ENCODE peak calls at places on chromosomes 12 and 14, in eight cellular contexts. K is CD8-positive, alpha-beta T cell; P is natural killer cell; I is stomach; R is adrenal gland; Y is endothelial cell; J is fibroblast of lung; C is WTC11. D is an unnamed sample.

GRCh38 chr12:38324896-38325295 is 8.3 kb downstream of the ALG10B start:
- DNase-seq in K (no peak), P (no peak), I (no peak), R (no peak), Y (no peak), J (peak), C (no peak), D (no peak)

GRCh38 chr12:92537235-92537960 is 165.4 kb upstream of the PLEKHG7 start:
- DNase-seq in K (no peak), P (no peak), I (no peak), R (no peak), Y (no peak), J (peak), C (no peak), D (no peak)

GRCh38 chr14:41418851-41419250 is 187.8 kb upstream of the LRFN5 start:
- DNase-seq in K (no peak), P (no peak), I (no peak), R (no peak), Y (no peak), J (no peak), C (no peak), D (no peak)

GRCh38 chr14:61934385-61934784 is 172.2 kb downstream of the SNAPC1 start:
- DNase-seq in K (no peak), P (no peak), I (no peak), R (no peak), Y (no peak), J (peak), C (no peak), D (no peak)

GRCh38 chr12:105198961-105199360 is 37.0 kb downstream of the APPL2 start:
- DNase-seq in K (no peak), P (no peak), I (no peak), R (no peak), Y (no peak), J (no peak), C (no peak), D (no peak)

GRCh38 chr14:101476931-101477553 is 84.3 kb upstream of the DIO3 start:
- DNase-seq in K (no peak), P (no peak), I (peak), R (peak), Y (no peak), J (no peak), C (peak), D (peak)

GRCh38 chr14:51855234-51855633 is 5.2 kb upstream of the GNG2 start:
- DNase-seq in K (no peak), P (no peak), I (no peak), R (peak), Y (no peak), J (peak), C (no peak), D (no peak)

GRCh38 chr12:94650143-94651056 is at the start of gene TMCC3:
- DNase-seq in K (no peak), P (peak), I (peak), R (peak), Y (peak), J (peak), C (peak), D (no peak)

GRCh38 chr12:95318071-95318545 is 100.5 kb downstream of the VEZT start:
- DNase-seq in K (no peak), P (no peak), I (no peak), R (no peak), Y (no peak), J (peak), C (no peak), D (no peak)

GRCh38 chr12:6996040-6996441 is 22.2 kb downstream of the LPCAT3 start:
- DNase-seq in K (no peak), P (no peak), I (no peak), R (peak), Y (no peak), J (peak), C (no peak), D (no peak)

GRCh38 chr12:112013601-112014402 is 576 bp downstream of the ERP29 start:
- DNase-seq in K (peak), P (peak), I (peak), R (peak), Y (peak), J (peak), C (peak), D (peak)

GRCh38 chr12:108033091-108033490 is 96.0 kb upstream of the WSCD2 start:
- DNase-seq in K (no peak), P (no peak), I (no peak), R (no peak), Y (no peak), J (no peak), C (no peak), D (no peak)

GRCh38 chr12:64739778-64740177 is 19.4 kb downstream of the GNS start:
- DNase-seq in K (no peak), P (no peak), I (no peak), R (no peak), Y (no peak), J (peak), C (no peak), D (no peak)

GRCh38 chr14:99946652-99947489 is 118.4 kb upstream of the EVL start:
- DNase-seq in K (peak), P (peak), I (peak), R (no peak), Y (peak), J (no peak), C (peak), D (no peak)

GRCh38 chr12:103623716-103624115 is 36.6 kb downstream of the STAB2 start:
- DNase-seq in K (no peak), P (no peak), I (no peak), R (no peak), Y (no peak), J (no peak), C (no peak), D (no peak)

GRCh38 chr12:67702136-67702535 is 53.6 kb downstream of the DYRK2 start:
- DNase-seq in K (no peak), P (no peak), I (no peak), R (no peak), Y (no peak), J (no peak), C (no peak), D (no peak)

GRCh38 chr12:52248541-52249035 is 15.5 kb downstream of the KRT7 start:
- DNase-seq in K (no peak), P (no peak), I (peak), R (peak), Y (no peak), J (no peak), C (no peak), D (peak)

GRCh38 chr14:102451064-102451352 is 58.6 kb downstream of the ANKRD9 start:
- DNase-seq in K (no peak), P (no peak), I (no peak), R (no peak), Y (no peak), J (no peak), C (no peak), D (no peak)

GRCh38 chr14:66650491-66650911 is 142.6 kb downstream of the GPHN start:
- DNase-seq in K (no peak), P (no peak), I (no peak), R (no peak), Y (no peak), J (no peak), C (no peak), D (no peak)
- TF ChIP-seq CTCF in K (no peak), P (no peak), I (no peak), R (no peak), Y (no peak), J (no peak), C (no peak), D (no peak)

DNA sequence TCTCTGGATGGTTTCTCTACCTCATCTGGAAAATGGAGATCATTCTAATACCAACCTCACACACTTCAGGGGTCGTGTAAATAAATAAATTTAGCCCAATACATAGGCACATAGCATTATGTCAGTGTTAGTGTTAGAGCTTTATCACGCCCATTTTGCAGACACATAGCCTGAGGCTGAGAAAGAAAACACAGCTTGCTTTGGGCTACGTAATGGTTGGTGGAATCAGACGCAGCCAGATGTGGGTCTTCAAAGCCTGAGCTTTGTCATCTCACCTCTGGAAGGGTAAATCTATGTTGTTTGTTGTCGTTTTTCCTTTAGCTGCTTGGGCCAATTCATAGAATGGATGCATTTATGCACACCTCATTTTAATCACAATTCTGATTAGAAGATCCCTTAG is 191.6 kb downstream of the RBM19 start:
- DNase-seq in K (no peak), P (no peak), I (no peak), R (no peak), Y (no peak), J (no peak), C (no peak), D (no peak)
- TF ChIP-seq CTCF in K (no peak), P (no peak), I (no peak), R (no peak), Y (no peak), J (no peak), C (no peak), D (no peak)

GRCh38 chr12:98744692-98745091 is 99.6 kb downstream of the APAF1 start:
- DNase-seq in K (no peak), P (no peak), I (no peak), R (peak), Y (no peak), J (no peak), C (no peak), D (no peak)

GRCh38 chr12:98741229-98741614 is 96.1 kb downstream of the APAF1 start:
- DNase-seq in K (no peak), P (no peak), I (no peak), R (no peak), Y (no peak), J (peak), C (no peak), D (no peak)

GRCh38 chr12:98741615-98742265 is 96.7 kb downstream of the APAF1 start:
- DNase-seq in K (no peak), P (no peak), I (no peak), R (no peak), Y (no peak), J (no peak), C (no peak), D (no peak)

GRCh38 chr12:98745578-98746391 is 100.7 kb downstream of the APAF1 start:
- DNase-seq in K (no peak), P (no peak), I (no peak), R (peak), Y (peak), J (no peak), C (peak), D (no peak)

GRCh38 chr12:98743362-98743953 is 98.4 kb downstream of the APAF1 start:
- DNase-seq in K (no peak), P (no peak), I (no peak), R (no peak), Y (peak), J (no peak), C (peak), D (no peak)
- TF ChIP-seq CTCF in K (peak), P (peak), I (no peak), R (no peak), Y (peak), J (peak), C (peak), D (peak)

GRCh38 chr12:25419595-25419994 is 133.5 kb downstream of the LMNTD1 start:
- DNase-seq in K (no peak), P (no peak), I (no peak), R (no peak), Y (no peak), J (no peak), C (no peak), D (no peak)
- TF ChIP-seq CTCF in K (no peak), P (no peak), I (no peak), R (no peak), Y (no peak), J (no peak), C (no peak), D (no peak)

GRCh38 chr14:58245562-58245961 is 919 bp downstream of the PSMA3 start:
- DNase-seq in K (no peak), P (no peak), I (no peak), R (no peak), Y (no peak), J (no peak), C (no peak), D (no peak)

GRCh38 chr14:58239259-58240210 is 5.1 kb upstream of the PSMA3 start:
- DNase-seq in K (peak), P (peak), I (peak), R (peak), Y (peak), J (peak), C (peak), D (peak)

GRCh38 chr14:58249611-58250010 is 5.0 kb downstream of the PSMA3 start:
- DNase-seq in K (no peak), P (no peak), I (no peak), R (no peak), Y (no peak), J (no peak), C (no peak), D (no peak)

GRCh38 chr14:58243790-58244555 is 670 bp upstream of the PSMA3 start:
- DNase-seq in K (no peak), P (no peak), I (no peak), R (peak), Y (no peak), J (peak), C (no peak), D (no peak)

GRCh38 chr14:58244556-58245387 is at the start of gene PSMA3:
- DNase-seq in K (peak), P (peak), I (peak), R (peak), Y (peak), J (peak), C (peak), D (peak)
- TF ChIP-seq CTCF in K (no peak), P (no peak), I (no peak), R (no peak), Y (no peak), J (no peak), C (no peak), D (peak)

GRCh38 chr12:29519585-29520182 is 22.2 kb upstream of the OVCH1 start:
- DNase-seq in K (peak), P (no peak), I (no peak), R (no peak), Y (peak), J (peak), C (no peak), D (no peak)
- TF ChIP-seq CTCF in K (peak), P (peak), I (peak), R (peak), Y (peak), J (peak), C (peak), D (peak)

GRCh38 chr14:88078525-88078924 is 73.6 kb downstream of the GPR65 start:
- DNase-seq in K (no peak), P (no peak), I (no peak), R (no peak), Y (no peak), J (no peak), C (no peak), D (no peak)
- TF ChIP-seq CTCF in K (no peak), P (no peak), I (no peak), R (no peak), Y (no peak), J (no peak), C (no peak), D (no peak)

GRCh38 chr14:91140672-91141071 is 26.8 kb downstream of the DGLUCY start:
- DNase-seq in K (no peak), P (no peak), I (peak), R (no peak), Y (peak), J (peak), C (peak), D (no peak)
- TF ChIP-seq CTCF in K (no peak), P (no peak), I (peak), R (no peak), Y (no peak), J (peak), C (no peak), D (peak)

DNA sequence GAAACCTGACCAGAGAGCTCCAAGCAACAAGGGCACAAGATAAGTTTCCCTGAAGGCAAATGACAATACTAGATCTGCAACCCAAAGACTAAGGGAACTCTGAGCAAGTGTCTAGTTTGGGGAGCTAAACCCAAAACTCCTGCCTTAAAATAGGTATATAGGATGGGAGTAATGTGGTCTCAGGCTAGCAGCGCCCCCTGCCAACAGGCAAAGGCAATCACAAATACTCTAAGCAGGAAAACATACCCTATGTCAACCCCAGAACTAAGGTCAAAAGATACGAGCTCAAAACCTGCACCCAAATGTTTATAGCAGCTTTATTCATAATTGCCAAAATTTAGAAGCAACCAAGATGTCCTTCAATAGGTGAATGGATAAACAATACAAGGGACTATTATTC is 218.8 kb downstream of the ITPR2 start:
- DNase-seq in K (no peak), P (no peak), I (no peak), R (no peak), Y (peak), J (peak), C (peak), D (no peak)
- TF ChIP-seq CTCF in K (no peak), P (peak), I (no peak), R (peak), Y (peak), J (peak), C (peak), D (peak)

GRCh38 chr14:68941820-68942219 is 37.3 kb downstream of the ACTN1 start:
- DNase-seq in K (no peak), P (no peak), I (peak), R (peak), Y (peak), J (peak), C (peak), D (no peak)
- TF ChIP-seq CTCF in K (no peak), P (no peak), I (no peak), R (no peak), Y (no peak), J (peak), C (no peak), D (no peak)